ENCODE peak calls at places on chromosomes 1 and 21, in ten cellular contexts. One of them, this sample, is unnamed.

GRCh38 chr1:87969040-87969439 is 640.4 kb downstream of the LMO4 start:
- DNase-seq in tibial artery: no peak
- DNase-seq in pancreas: no peak
- DNase-seq in CD4-positive, alpha-beta T cell: no peak
- DNase-seq in IMR-90: no peak
- DNase-seq in hepatocyte: no peak
- DNase-seq in RWPE1: no peak
- DNase-seq in Peyer's patch: no peak
- DNase-seq in right lobe of liver: no peak
- DNase-seq in A549: no peak
- DNase-seq in this sample: no peak

GRCh38 chr1:103461171-103462105 is 64.1 kb upstream of the RNPC3 start:
- DNase-seq in IMR-90: peak; percentile 16
- DNase-seq in tibial artery: no peak
- DNase-seq in A549: peak; percentile 1
- DNase-seq in right lobe of liver: no peak
- DNase-seq in pancreas: no peak
- DNase-seq in Peyer's patch: no peak
- DNase-seq in CD4-positive, alpha-beta T cell: no peak
- DNase-seq in hepatocyte: no peak
- DNase-seq in RWPE1: peak; percentile 32
- DNase-seq in this sample: no peak

GRCh38 chr1:24966724-24967346 is 36.8 kb upstream of the RUNX3 start:
- DNase-seq in pancreas: no peak
- DNase-seq in tibial artery: no peak
- DNase-seq in CD4-positive, alpha-beta T cell: peak; percentile 21
- DNase-seq in Peyer's patch: peak; percentile 34
- DNase-seq in RWPE1: peak; percentile 69
- DNase-seq in IMR-90: peak; percentile 93
- DNase-seq in right lobe of liver: no peak
- DNase-seq in A549: peak; percentile 53
- DNase-seq in hepatocyte: peak; percentile 23
- DNase-seq in this sample: no peak

GRCh38 chr1:171769171-171769570 is 12.3 kb upstream of the METTL13 start:
- DNase-seq in pancreas: no peak
- DNase-seq in A549: no peak
- DNase-seq in Peyer's patch: no peak
- DNase-seq in right lobe of liver: no peak
- DNase-seq in CD4-positive, alpha-beta T cell: no peak
- DNase-seq in tibial artery: no peak
- DNase-seq in hepatocyte: no peak
- DNase-seq in IMR-90: no peak
- DNase-seq in RWPE1: no peak
- DNase-seq in this sample: no peak

GRCh38 chr1:228073870-228074545 is 8.5 kb upstream of the ARF1 start:
- DNase-seq in right lobe of liver: no peak
- DNase-seq in A549: no peak
- DNase-seq in hepatocyte: no peak
- DNase-seq in IMR-90: no peak
- DNase-seq in RWPE1: no peak
- DNase-seq in tibial artery: no peak
- DNase-seq in pancreas: peak; percentile 55
- DNase-seq in CD4-positive, alpha-beta T cell: no peak
- DNase-seq in Peyer's patch: peak; percentile 51
- DNase-seq in this sample: peak; percentile 63

GRCh38 chr1:17189632-17190525 is 15.0 kb upstream of the PADI1 start:
- DNase-seq in hepatocyte: no peak
- DNase-seq in right lobe of liver: no peak
- DNase-seq in pancreas: no peak
- DNase-seq in CD4-positive, alpha-beta T cell: no peak
- DNase-seq in tibial artery: no peak
- DNase-seq in RWPE1: peak; percentile 87
- DNase-seq in A549: peak; percentile 82
- DNase-seq in Peyer's patch: no peak
- DNase-seq in IMR-90: peak; percentile 92
- DNase-seq in this sample: no peak

GRCh38 chr21:42314616-42315295 is 453 bp downstream of the TFF3 start:
- DNase-seq in A549: no peak
- DNase-seq in Peyer's patch: peak; percentile 65
- DNase-seq in hepatocyte: no peak
- DNase-seq in IMR-90: no peak
- DNase-seq in pancreas: no peak
- DNase-seq in right lobe of liver: no peak
- DNase-seq in CD4-positive, alpha-beta T cell: no peak
- DNase-seq in tibial artery: no peak
- DNase-seq in RWPE1: no peak
- DNase-seq in this sample: no peak

GRCh38 chr1:167625040-167625823 is 4.8 kb upstream of the RCSD1 start:
- DNase-seq in RWPE1: no peak
- DNase-seq in pancreas: no peak
- DNase-seq in Peyer's patch: no peak
- DNase-seq in CD4-positive, alpha-beta T cell: no peak
- DNase-seq in tibial artery: no peak
- DNase-seq in hepatocyte: no peak
- DNase-seq in A549: no peak
- DNase-seq in right lobe of liver: no peak
- DNase-seq in IMR-90: no peak
- DNase-seq in this sample: no peak

DNA sequence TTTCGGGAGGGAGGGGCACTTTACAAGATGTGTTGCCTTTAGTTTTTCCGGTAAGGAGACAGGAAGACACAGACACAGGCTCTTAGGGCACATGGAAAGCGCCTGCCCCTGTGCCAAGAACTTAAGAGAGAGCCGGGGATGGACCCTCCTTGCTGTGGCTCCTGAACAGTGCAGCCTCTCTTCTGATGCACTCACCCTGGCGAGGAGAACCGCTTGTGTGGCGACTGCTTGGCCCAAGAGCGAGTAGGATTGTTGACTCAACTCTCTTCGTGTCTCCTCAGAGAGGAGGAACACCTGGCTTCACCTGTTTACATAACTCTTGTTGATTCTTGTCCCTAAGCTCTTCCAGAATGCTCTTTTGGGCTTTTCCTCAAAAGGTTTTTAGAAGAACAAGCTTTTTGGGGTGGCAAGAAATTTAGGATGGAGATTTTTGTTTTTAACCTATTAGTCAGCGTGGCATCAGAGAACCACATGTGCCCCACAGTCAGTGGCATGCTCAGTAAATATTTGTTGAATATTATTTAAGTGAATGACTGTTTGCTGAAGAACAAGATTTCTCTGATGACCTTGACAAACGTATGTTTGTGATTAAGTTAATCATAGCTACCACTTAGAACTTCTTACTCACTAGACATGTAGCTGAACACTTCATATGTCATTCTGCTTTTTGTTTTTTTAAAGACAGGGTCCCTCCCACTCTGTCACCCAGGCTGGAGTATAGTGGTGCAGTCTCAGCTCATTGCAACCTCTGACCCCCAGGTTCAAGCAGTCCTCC is 60.6 kb downstream of the NFIA start:
- DNase-seq in Peyer's patch: no peak
- DNase-seq in right lobe of liver: no peak
- DNase-seq in IMR-90: no peak
- DNase-seq in RWPE1: no peak
- DNase-seq in hepatocyte: no peak
- DNase-seq in A549: no peak
- DNase-seq in tibial artery: no peak
- DNase-seq in CD4-positive, alpha-beta T cell: no peak
- DNase-seq in pancreas: no peak
- DNase-seq in this sample: no peak
- H3K27ac ChIP-seq in Peyer's patch: no peak overlapping the region
- H3K27ac ChIP-seq in right lobe of liver: no peak overlapping the region
- H3K27ac ChIP-seq in IMR-90: no peak overlapping the region
- H3K27ac ChIP-seq in RWPE1: peak overlapping the region; percentile 80
- H3K27ac ChIP-seq in hepatocyte: peak overlapping the region; percentile 78
- H3K27ac ChIP-seq in A549: peak overlapping the region; percentile 83
- H3K27ac ChIP-seq in tibial artery: peak overlapping the region; percentile 67
- H3K27ac ChIP-seq in CD4-positive, alpha-beta T cell: no peak overlapping the region
- H3K27ac ChIP-seq in pancreas: no peak overlapping the region
- H3K27ac ChIP-seq in this sample: no peak overlapping the region

GRCh38 chr1:240019524-240019923 is 72.2 kb upstream of the FMN2 start:
- DNase-seq in RWPE1: no peak
- DNase-seq in right lobe of liver: no peak
- DNase-seq in Peyer's patch: no peak
- DNase-seq in CD4-positive, alpha-beta T cell: no peak
- DNase-seq in hepatocyte: no peak
- DNase-seq in tibial artery: no peak
- DNase-seq in pancreas: no peak
- DNase-seq in IMR-90: no peak
- DNase-seq in A549: no peak
- DNase-seq in this sample: no peak

GRCh38 chr1:240021709-240022108 is 70.0 kb upstream of the FMN2 start:
- DNase-seq in hepatocyte: no peak
- DNase-seq in IMR-90: no peak
- DNase-seq in A549: no peak
- DNase-seq in Peyer's patch: no peak
- DNase-seq in CD4-positive, alpha-beta T cell: no peak
- DNase-seq in right lobe of liver: no peak
- DNase-seq in pancreas: no peak
- DNase-seq in RWPE1: no peak
- DNase-seq in tibial artery: no peak
- DNase-seq in this sample: no peak

GRCh38 chr1:240018617-240019016 is 73.1 kb upstream of the FMN2 start:
- DNase-seq in hepatocyte: no peak
- DNase-seq in Peyer's patch: no peak
- DNase-seq in CD4-positive, alpha-beta T cell: no peak
- DNase-seq in A549: no peak
- DNase-seq in tibial artery: no peak
- DNase-seq in RWPE1: no peak
- DNase-seq in pancreas: no peak
- DNase-seq in IMR-90: no peak
- DNase-seq in right lobe of liver: no peak
- DNase-seq in this sample: no peak

GRCh38 chr1:240020871-240021270 is 70.8 kb upstream of the FMN2 start:
- DNase-seq in IMR-90: no peak
- DNase-seq in RWPE1: no peak
- DNase-seq in A549: no peak
- DNase-seq in CD4-positive, alpha-beta T cell: no peak
- DNase-seq in hepatocyte: no peak
- DNase-seq in right lobe of liver: no peak
- DNase-seq in tibial artery: no peak
- DNase-seq in pancreas: no peak
- DNase-seq in Peyer's patch: no peak
- DNase-seq in this sample: no peak
- H3K27ac ChIP-seq in IMR-90: no peak overlapping the region
- H3K27ac ChIP-seq in RWPE1: no peak overlapping the region
- H3K27ac ChIP-seq in A549: no peak overlapping the region
- H3K27ac ChIP-seq in CD4-positive, alpha-beta T cell: no peak overlapping the region
- H3K27ac ChIP-seq in hepatocyte: no peak overlapping the region
- H3K27ac ChIP-seq in right lobe of liver: no peak overlapping the region
- H3K27ac ChIP-seq in tibial artery: no peak overlapping the region
- H3K27ac ChIP-seq in pancreas: no peak overlapping the region
- H3K27ac ChIP-seq in Peyer's patch: no peak overlapping the region
- H3K27ac ChIP-seq in this sample: no peak overlapping the region

DNA sequence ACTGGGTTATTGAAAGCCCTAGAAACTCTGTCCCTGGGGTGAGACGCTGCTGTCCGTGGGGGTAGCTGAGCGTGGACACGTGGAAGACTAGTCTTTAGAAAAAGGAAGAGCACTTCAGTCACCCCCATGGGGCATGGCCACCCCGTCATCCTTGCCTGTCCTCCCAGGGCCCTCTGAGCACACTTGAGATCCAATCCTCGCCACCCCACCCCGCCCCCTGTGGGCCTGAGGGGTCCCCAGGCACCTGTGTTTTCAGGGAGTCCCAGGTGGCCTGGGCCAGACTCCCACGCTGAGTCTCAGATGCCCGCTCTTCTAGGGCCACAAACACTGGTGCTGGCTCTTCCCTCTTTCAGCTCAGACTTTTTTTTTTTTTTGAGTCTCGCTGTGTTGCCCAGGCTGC is 2.5 kb downstream of the PRKCZ start:
- DNase-seq in RWPE1: no peak
- DNase-seq in CD4-positive, alpha-beta T cell: no peak
- DNase-seq in IMR-90: no peak
- DNase-seq in right lobe of liver: no peak
- DNase-seq in Peyer's patch: no peak
- DNase-seq in pancreas: no peak
- DNase-seq in hepatocyte: no peak
- DNase-seq in A549: no peak
- DNase-seq in tibial artery: no peak
- DNase-seq in this sample: no peak
- H3K27ac ChIP-seq in RWPE1: peak overlapping the region; percentile 31
- H3K27ac ChIP-seq in CD4-positive, alpha-beta T cell: no peak overlapping the region
- H3K27ac ChIP-seq in IMR-90: no peak overlapping the region
- H3K27ac ChIP-seq in right lobe of liver: no peak overlapping the region
- H3K27ac ChIP-seq in Peyer's patch: no peak overlapping the region
- H3K27ac ChIP-seq in pancreas: no peak overlapping the region
- H3K27ac ChIP-seq in hepatocyte: no peak overlapping the region
- H3K27ac ChIP-seq in A549: no peak overlapping the region
- H3K27ac ChIP-seq in tibial artery: no peak overlapping the region
- H3K27ac ChIP-seq in this sample: peak overlapping the region; percentile 63

GRCh38 chr1:113981962-113982931 is 3.0 kb downstream of the OLFML3 start:
- DNase-seq in A549: no peak
- DNase-seq in CD4-positive, alpha-beta T cell: no peak
- DNase-seq in pancreas: no peak
- DNase-seq in Peyer's patch: no peak
- DNase-seq in right lobe of liver: peak; percentile 51
- DNase-seq in hepatocyte: peak; percentile 76
- DNase-seq in tibial artery: peak; percentile 85
- DNase-seq in RWPE1: no peak
- DNase-seq in IMR-90: peak; percentile 82
- DNase-seq in this sample: peak; percentile 72

GRCh38 chr1:113984710-113985109 is 5.4 kb downstream of the OLFML3 start:
- DNase-seq in IMR-90: peak; percentile 4
- DNase-seq in CD4-positive, alpha-beta T cell: no peak
- DNase-seq in RWPE1: no peak
- DNase-seq in Peyer's patch: no peak
- DNase-seq in pancreas: no peak
- DNase-seq in tibial artery: no peak
- DNase-seq in right lobe of liver: no peak
- DNase-seq in A549: no peak
- DNase-seq in hepatocyte: no peak
- DNase-seq in this sample: no peak

GRCh38 chr1:113982955-113983742 is 3.9 kb downstream of the OLFML3 start:
- DNase-seq in CD4-positive, alpha-beta T cell: no peak
- DNase-seq in A549: no peak
- DNase-seq in pancreas: no peak
- DNase-seq in Peyer's patch: no peak
- DNase-seq in tibial artery: no peak
- DNase-seq in hepatocyte: no peak
- DNase-seq in RWPE1: no peak
- DNase-seq in right lobe of liver: no peak
- DNase-seq in IMR-90: no peak
- DNase-seq in this sample: no peak

GRCh38 chr1:113986802-113987201 is 7.5 kb downstream of the OLFML3 start:
- DNase-seq in pancreas: no peak
- DNase-seq in right lobe of liver: no peak
- DNase-seq in CD4-positive, alpha-beta T cell: no peak
- DNase-seq in hepatocyte: no peak
- DNase-seq in IMR-90: no peak
- DNase-seq in RWPE1: no peak
- DNase-seq in A549: no peak
- DNase-seq in Peyer's patch: no peak
- DNase-seq in tibial artery: no peak
- DNase-seq in this sample: no peak

DNA sequence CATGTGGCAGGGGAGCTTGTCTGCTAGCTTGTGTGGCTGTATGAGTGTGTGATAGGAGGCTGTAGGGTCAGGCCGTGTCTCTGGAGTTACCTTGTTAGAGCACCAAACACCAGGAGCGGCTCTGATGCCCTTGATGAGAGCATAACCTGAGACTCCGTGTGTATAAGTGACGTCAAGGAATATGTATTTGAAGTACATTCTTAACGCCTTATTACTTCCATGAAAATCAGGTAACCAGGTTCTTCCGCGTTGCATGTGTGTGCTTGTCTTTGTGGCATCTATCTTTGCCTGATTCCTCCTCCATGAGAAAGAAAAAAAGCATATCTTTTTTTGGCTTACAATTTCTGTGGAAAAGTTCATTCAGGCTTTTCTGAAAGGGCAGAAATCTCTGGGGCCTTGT is 4.6 kb downstream of the OLFML3 start:
- DNase-seq in tibial artery: no peak
- DNase-seq in hepatocyte: no peak
- DNase-seq in IMR-90: no peak
- DNase-seq in A549: no peak
- DNase-seq in pancreas: no peak
- DNase-seq in Peyer's patch: no peak
- DNase-seq in right lobe of liver: no peak
- DNase-seq in CD4-positive, alpha-beta T cell: no peak
- DNase-seq in RWPE1: no peak
- DNase-seq in this sample: no peak
- H3K27ac ChIP-seq in tibial artery: peak overlapping the region; percentile 84
- H3K27ac ChIP-seq in hepatocyte: peak overlapping the region; percentile 96
- H3K27ac ChIP-seq in IMR-90: peak overlapping the region; percentile 60
- H3K27ac ChIP-seq in A549: no peak overlapping the region
- H3K27ac ChIP-seq in pancreas: no peak overlapping the region
- H3K27ac ChIP-seq in Peyer's patch: peak overlapping the region; percentile 51
- H3K27ac ChIP-seq in right lobe of liver: no peak overlapping the region
- H3K27ac ChIP-seq in CD4-positive, alpha-beta T cell: no peak overlapping the region
- H3K27ac ChIP-seq in RWPE1: no peak overlapping the region
- H3K27ac ChIP-seq in this sample: peak overlapping the region; percentile 66

This sample was measured in upper lobe of right lung.